ENCODE peak calls at places on chromosomes 1 and 21, in seven cellular contexts. M is amniotic epithelial cell; X is fibroblast of lung; C is AG09319; R is tibial artery; P is activated naive CD8-positive, alpha-beta T cell treated with anti-CD3 and anti-CD28 coated beads, Interleukin-2, amount 10 ng/mL, durations not matched to agents 7 days and 5 days; F is substantia nigra. D is an unnamed sample.

GRCh38 chr1:113390871-113391642 is 742 bp downstream of the MAGI3 start:
- DNase-seq in M (no peak), X (no peak), C (no peak), R (peak), P (peak), F (no peak), D (peak)

GRCh38 chr1:60504206-60504868 is 430.8 kb upstream of the C1orf87 start:
- DNase-seq in M (no peak), X (no peak), C (no peak), R (no peak), P (no peak), F (no peak), D (no peak)

GRCh38 chr21:45558044-45558721 is 15.9 kb upstream of the SLC19A1 start:
- DNase-seq in M (no peak), X (no peak), C (no peak), R (peak), P (peak), F (no peak), D (no peak)

GRCh38 chr21:21737186-21737585 is 739.0 kb downstream of the NCAM2 start:
- DNase-seq in M (no peak), X (no peak), C (no peak), R (no peak), P (no peak), F (no peak), D (no peak)

GRCh38 chr1:89821322-89822108 is 683 bp downstream of the LRRC8D start:
- DNase-seq in M (peak), X (peak), C (no peak), R (no peak), P (peak), F (no peak), D (peak)

GRCh38 chr1:40032240-40032891 is 8.2 kb upstream of the CAP1 start:
- DNase-seq in M (peak), X (peak), C (peak), R (peak), P (no peak), F (no peak), D (peak)

GRCh38 chr1:33330906-33331305 is 10.0 kb upstream of the A3GALT2 start:
- DNase-seq in M (no peak), X (no peak), C (no peak), R (no peak), P (no peak), F (no peak), D (no peak)

GRCh38 chr1:226438007-226438406 is 30.1 kb upstream of the PARP1 start:
- DNase-seq in M (peak), X (no peak), C (no peak), R (no peak), P (no peak), F (no peak), D (no peak)

GRCh38 chr1:48966583-48966982 is 189.9 kb upstream of the BEND5 start:
- DNase-seq in M (peak), X (peak), C (no peak), R (no peak), P (no peak), F (no peak), D (no peak)

GRCh38 chr1:181812211-181812610 is 249.3 kb downstream of the ZNF648 start:
- DNase-seq in M (no peak), X (peak), C (no peak), R (no peak), P (no peak), F (no peak), D (no peak)

GRCh38 chr1:220775238-220775853 is 11.4 kb upstream of the MTARC1 start:
- DNase-seq in M (no peak), X (no peak), C (no peak), R (no peak), P (peak), F (no peak), D (peak)

GRCh38 chr21:45130324-45130774 is 56.0 kb downstream of the ADARB1 start:
- DNase-seq in M (peak), X (peak), C (no peak), R (peak), P (no peak), F (no peak), D (no peak)

GRCh38 chr1:37071829-37072228 is 37.5 kb upstream of the GRIK3 start:
- DNase-seq in M (no peak), X (no peak), C (no peak), R (no peak), P (no peak), F (peak), D (peak)

GRCh38 chr1:67856921-67857320 is 23.7 kb upstream of the GNG12 start:
- DNase-seq in M (no peak), X (no peak), C (no peak), R (no peak), P (no peak), F (no peak), D (no peak)

GRCh38 chr1:8706995-8707396 is 110.4 kb downstream of the RERE start:
- DNase-seq in M (peak), X (peak), C (no peak), R (no peak), P (no peak), F (no peak), D (peak)

GRCh38 chr1:63705058-63705457 is 68.8 kb upstream of the ROR1 start:
- DNase-seq in M (no peak), X (no peak), C (no peak), R (no peak), P (no peak), F (no peak), D (no peak)

GRCh38 chr1:200442537-200443169 is 32.8 kb upstream of the ZNF281 start:
- DNase-seq in M (peak), X (no peak), C (no peak), R (no peak), P (no peak), F (no peak), D (no peak)

GRCh38 chr1:208009303-208009702 is 98.4 kb upstream of the CD34 start:
- DNase-seq in M (no peak), X (no peak), C (no peak), R (no peak), P (no peak), F (no peak), D (no peak)

GRCh38 chr1:21220815-21221214 is 44.1 kb upstream of the EIF4G3 start:
- DNase-seq in M (no peak), X (no peak), C (no peak), R (no peak), P (no peak), F (no peak), D (peak)

GRCh38 chr1:1197551-1198422 is 8.6 kb downstream of the TNFRSF18 start:
- DNase-seq in M (no peak), X (no peak), C (no peak), R (no peak), P (peak), F (no peak), D (peak)

GRCh38 chr1:85313888-85314696 is 37.7 kb upstream of the BCL10 start:
- DNase-seq in M (peak), X (peak), C (peak), R (peak), P (no peak), F (no peak), D (no peak)

GRCh38 chr1:220497220-220497756 is 30.6 kb upstream of the MARK1 start:
- DNase-seq in M (no peak), X (no peak), C (no peak), R (no peak), P (no peak), F (no peak), D (no peak)

D was measured in BE2C.